ENCODE peak calls at places on chromosomes 16 and 17, in ten cellular contexts. I is cardiac muscle cell, Y is DND-41, P is spleen, J is AG04449, R is colonic mucosa, X is Panc1, B is cardiac fibroblast, O is nephron progenitor cell, A is HCT116. N is an unnamed sample.

GRCh38 chr16:82395212-82395611 is 225.2 kb upstream of the MPHOSPH6 start:
- DNase-seq in X (no peak), P (no peak), R (no peak), J (no peak), I (no peak), O (no peak), Y (no peak), A (no peak), B (no peak), N (no peak)

GRCh38 chr17:58120195-58120822 is 27.9 kb upstream of the OR4D1 start:
- DNase-seq in I (peak), J (no peak), X (no peak), O (peak), R (peak), B (peak), Y (peak), P (no peak), A (peak), N (no peak)

GRCh38 chr17:45857977-45858708 is 13.5 kb downstream of the SPPL2C start:
- DNase-seq in X (no peak), P (no peak), R (no peak), J (no peak), Y (peak), I (peak), B (peak), O (peak), A (no peak), N (no peak)

GRCh38 chr16:56847173-56847948 is 17.6 kb upstream of the SLC12A3 start:
- DNase-seq in O (no peak), R (no peak), A (no peak), I (no peak), B (peak), J (no peak), P (peak), Y (peak), X (no peak), N (no peak)

GRCh38 chr17:59154335-59154720 is 658 bp downstream of the SKA2 start:
- DNase-seq in I (peak), J (no peak), B (peak), Y (peak), A (no peak), O (peak), R (peak), X (no peak), P (peak), N (peak)

GRCh38 chr16:57533618-57534336 is 2.6 kb downstream of the CCDC102A start:
- DNase-seq in A (no peak), I (no peak), P (peak), B (no peak), J (no peak), O (no peak), Y (peak), R (peak), X (no peak), N (peak)

GRCh38 chr16:1950559-1950958 is 3.9 kb downstream of the RPL3L start:
- DNase-seq in B (no peak), O (no peak), J (no peak), R (no peak), X (no peak), A (no peak), P (no peak), I (no peak), Y (no peak), N (no peak)

GRCh38 chr16:83680980-83681379 is 126.8 kb upstream of the HSBP1 start:
- DNase-seq in R (no peak), B (no peak), J (no peak), P (no peak), X (no peak), O (no peak), Y (no peak), I (no peak), A (no peak), N (no peak)

GRCh38 chr16:30934827-30935557 is 11.6 kb downstream of the FBXL19 start:
- DNase-seq in O (peak), J (no peak), I (peak), P (no peak), B (peak), R (peak), X (no peak), Y (peak), A (no peak), N (no peak)

GRCh38 chr16:65285128-65286120 is 163.6 kb upstream of the CDH11 start:
- DNase-seq in O (no peak), J (no peak), R (no peak), B (peak), X (no peak), A (no peak), Y (no peak), I (no peak), P (no peak), N (no peak)

GRCh38 chr17:43931062-43931571 is 11.2 kb downstream of the PPY start:
- DNase-seq in R (peak), P (no peak), B (no peak), Y (no peak), I (no peak), O (no peak), X (no peak), A (no peak), J (no peak), N (no peak)

GRCh38 chr17:53353919-53354351 is 468.8 kb upstream of the KIF2B start:
- DNase-seq in J (no peak), A (no peak), O (no peak), P (no peak), Y (no peak), X (no peak), R (no peak), I (peak), B (peak), N (no peak)

GRCh38 chr17:44884941-44885340 is 14.3 kb downstream of the EFTUD2 start:
- DNase-seq in R (no peak), J (no peak), Y (no peak), A (no peak), P (no peak), B (no peak), X (no peak), I (no peak), O (no peak), N (no peak)

GRCh38 chr17:81454473-81454872 is 58.1 kb downstream of the ACTG1 start:
- DNase-seq in X (no peak), I (no peak), R (no peak), P (no peak), Y (no peak), A (no peak), B (no peak), J (no peak), O (no peak), N (no peak)

GRCh38 chr17:73096866-73097265 is 4.4 kb upstream of the SLC39A11 start:
- DNase-seq in J (no peak), R (no peak), Y (no peak), P (no peak), X (no peak), A (no peak), I (peak), O (no peak), B (peak), N (no peak)

GRCh38 chr17:20009302-20010098 is at the start of gene SPECC1:
- DNase-seq in P (peak), J (no peak), X (peak), R (peak), O (peak), Y (peak), I (no peak), B (peak), A (peak), N (peak)

GRCh38 chr17:42284566-42284965 is 3.7 kb upstream of the STAT5A start:
- DNase-seq in J (no peak), I (no peak), B (no peak), R (no peak), A (no peak), Y (no peak), P (no peak), O (no peak), X (no peak), N (peak)

GRCh38 chr17:42284020-42284369 is 4.3 kb upstream of the STAT5A start:
- DNase-seq in P (no peak), A (no peak), X (no peak), Y (no peak), O (no peak), B (no peak), I (no peak), R (no peak), J (no peak), N (no peak)

GRCh38 chr17:42283241-42284019 is 4.9 kb upstream of the STAT5A start:
- DNase-seq in J (no peak), Y (no peak), I (no peak), X (no peak), O (no peak), R (no peak), B (no peak), A (no peak), P (no peak), N (peak)

GRCh38 chr17:42281571-42282096 is 5.4 kb upstream of the STAT5B start:
- DNase-seq in B (no peak), A (no peak), Y (no peak), O (no peak), X (no peak), I (no peak), R (no peak), J (no peak), P (no peak), N (peak)

GRCh38 chr17:42282478-42283080 is 5.7 kb upstream of the STAT5A start:
- DNase-seq in P (no peak), X (no peak), J (no peak), B (no peak), A (no peak), I (no peak), R (no peak), O (no peak), Y (no peak), N (peak)
- TF ChIP-seq CTCF in P (no peak), X (no peak), J (no peak), B (no peak), A (no peak), I (no peak), R (no peak), O (no peak), Y (no peak), N (peak)

GRCh38 chr16:87681990-87682570 is 79.8 kb downstream of the JPH3 start:
- DNase-seq in X (no peak), A (peak), B (peak), R (no peak), Y (no peak), P (no peak), O (no peak), I (peak), J (peak), N (no peak)
- TF ChIP-seq CTCF in X (no peak), A (peak), B (peak), R (no peak), Y (peak), P (no peak), O (peak), I (peak), J (peak), N (peak)

DNA sequence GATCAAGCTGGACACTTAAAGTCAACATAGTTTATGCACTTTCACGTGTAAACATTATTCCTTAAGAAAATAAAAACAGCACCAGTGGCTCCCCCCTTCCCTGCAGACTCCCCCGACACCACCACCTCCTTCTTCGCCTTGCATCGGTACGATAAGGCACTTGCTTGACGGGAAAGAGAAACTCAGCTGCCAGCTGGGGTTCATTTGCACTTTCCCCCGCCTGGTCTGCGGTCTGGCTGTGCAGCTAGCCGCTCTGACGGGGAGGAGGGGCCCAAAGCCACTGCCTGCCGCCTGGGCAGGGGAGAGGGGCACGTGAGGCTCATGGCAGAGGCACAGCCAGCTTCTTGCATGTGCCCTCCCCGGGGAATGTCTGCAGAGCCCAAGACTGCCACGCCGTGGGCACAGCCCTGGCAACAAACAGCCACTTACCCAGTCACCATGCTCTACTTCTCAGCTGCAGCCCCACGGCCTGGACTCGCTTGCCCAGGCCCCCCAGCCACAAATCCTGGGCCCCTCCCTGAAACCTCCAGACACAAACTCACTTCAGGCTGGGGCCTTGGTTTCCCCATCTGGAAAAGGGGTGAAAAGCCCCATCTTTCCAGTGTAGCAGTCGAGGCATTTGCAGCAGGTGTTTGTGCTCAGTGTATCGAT is 16.5 kb upstream of the PRM1 start:
- DNase-seq in B (peak), A (no peak), X (no peak), R (peak), I (peak), Y (peak), O (peak), P (peak), J (no peak), N (no peak)
- TF ChIP-seq CTCF in B (no peak), A (no peak), X (no peak), R (no peak), I (no peak), Y (peak), O (no peak), P (peak), J (no peak), N (no peak)

DNA sequence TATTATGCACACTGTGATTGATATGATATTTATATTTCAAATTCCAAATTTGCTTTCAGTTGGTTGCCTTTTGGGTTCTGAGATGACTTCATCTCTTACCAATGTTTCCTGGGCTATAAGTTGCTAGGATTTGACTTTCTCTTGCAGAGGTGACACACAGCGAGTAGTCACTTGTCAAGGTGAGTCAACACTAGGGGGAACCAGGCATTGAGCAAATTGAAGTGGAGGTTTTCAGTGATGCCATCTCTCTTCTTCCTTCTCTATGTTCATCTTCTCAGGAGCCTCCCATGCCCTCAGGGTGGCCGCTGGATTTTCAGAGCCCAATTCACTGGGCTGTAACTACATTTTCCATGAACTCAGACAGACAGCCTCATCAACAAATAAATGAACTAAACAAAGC is 6.0 kb upstream of the CPD start:
- DNase-seq in I (no peak), X (no peak), B (no peak), O (no peak), Y (no peak), A (peak), P (no peak), R (no peak), J (no peak), N (no peak)
- TF ChIP-seq CTCF in I (no peak), X (no peak), B (no peak), O (no peak), Y (peak), A (peak), P (no peak), R (no peak), J (no peak), N (no peak)

N was measured in type B pancreatic cell.